ENCODE peak calls at places on chromosomes 7 and 10, in five cellular contexts. One of them, this sample, is unnamed.

GRCh38 chr7:5702876-5703571 is 78.4 kb downstream of the RNF216 start:
- DNase-seq in MM.1S: no peak
- DNase-seq in mesenchymal stem cell: peak; percentile 11
- DNase-seq in DND-41: no peak
- DNase-seq in Karpas-422: peak; percentile 82
- DNase-seq in this sample: peak; percentile 60

GRCh38 chr7:37027557-37028341 is 303.5 kb upstream of the AOAH start:
- DNase-seq in MM.1S: no peak
- DNase-seq in mesenchymal stem cell: no peak
- DNase-seq in DND-41: no peak
- DNase-seq in Karpas-422: no peak
- DNase-seq in this sample: no peak

GRCh38 chr10:76106611-76107010 is 675.2 kb downstream of the LRMDA start:
- DNase-seq in MM.1S: no peak
- DNase-seq in mesenchymal stem cell: no peak
- DNase-seq in DND-41: no peak
- DNase-seq in Karpas-422: no peak
- DNase-seq in this sample: no peak

GRCh38 chr7:148650232-148650858 is 48.4 kb upstream of the CUL1 start:
- DNase-seq in MM.1S: no peak
- DNase-seq in mesenchymal stem cell: peak; percentile 23
- DNase-seq in DND-41: no peak
- DNase-seq in Karpas-422: no peak
- DNase-seq in this sample: peak; percentile 49

GRCh38 chr7:67371429-67372305 is 375.0 kb downstream of the TYW1 start:
- DNase-seq in MM.1S: peak; percentile 71
- DNase-seq in mesenchymal stem cell: peak; percentile 68
- DNase-seq in DND-41: peak; percentile 70
- DNase-seq in Karpas-422: peak; percentile 91
- DNase-seq in this sample: peak; percentile 54

GRCh38 chr7:31002256-31002655 is 38.5 kb downstream of the GHRHR start:
- DNase-seq in MM.1S: no peak
- DNase-seq in mesenchymal stem cell: no peak
- DNase-seq in DND-41: no peak
- DNase-seq in Karpas-422: no peak
- DNase-seq in this sample: no peak

GRCh38 chr10:43049081-43049551 is 27.8 kb upstream of the RET start:
- DNase-seq in MM.1S: no peak
- DNase-seq in mesenchymal stem cell: no peak
- DNase-seq in DND-41: no peak
- DNase-seq in Karpas-422: no peak
- DNase-seq in this sample: no peak

GRCh38 chr10:71548494-71548846 is 151.8 kb downstream of the CDH23 start:
- DNase-seq in MM.1S: peak; percentile 24
- DNase-seq in mesenchymal stem cell: peak; percentile 20
- DNase-seq in DND-41: peak; percentile 44
- DNase-seq in Karpas-422: peak; percentile 56
- DNase-seq in this sample: no peak

GRCh38 chr10:111078505-111079185 is 1.8 kb downstream of the ADRA2A start:
- DNase-seq in MM.1S: no peak
- DNase-seq in mesenchymal stem cell: no peak
- DNase-seq in DND-41: no peak
- DNase-seq in Karpas-422: no peak
- DNase-seq in this sample: no peak

GRCh38 chr7:63925626-63926460 is 72.8 kb upstream of the ZNF722 start:
- DNase-seq in MM.1S: peak; percentile 45
- DNase-seq in mesenchymal stem cell: no peak
- DNase-seq in DND-41: peak; percentile 97
- DNase-seq in Karpas-422: no peak
- DNase-seq in this sample: peak; percentile 6

GRCh38 chr7:92835140-92835850 is 1.1 kb downstream of the CDK6 start:
- DNase-seq in MM.1S: peak; percentile 55
- DNase-seq in mesenchymal stem cell: peak; percentile 87
- DNase-seq in DND-41: peak; percentile 77
- DNase-seq in Karpas-422: peak; percentile 81
- DNase-seq in this sample: peak; percentile 71

GRCh38 chr10:70682920-70683600 is 10.8 kb downstream of the ADAMTS14 start:
- DNase-seq in MM.1S: no peak
- DNase-seq in mesenchymal stem cell: no peak
- DNase-seq in DND-41: no peak
- DNase-seq in Karpas-422: no peak
- DNase-seq in this sample: peak; percentile 14

GRCh38 chr7:16914771-16915170 is 33.0 kb upstream of the AGR3 start:
- DNase-seq in MM.1S: no peak
- DNase-seq in mesenchymal stem cell: no peak
- DNase-seq in DND-41: no peak
- DNase-seq in Karpas-422: no peak
- DNase-seq in this sample: peak; percentile 38

GRCh38 chr10:109883859-109884771 is 39.2 kb downstream of the XPNPEP1 start:
- DNase-seq in MM.1S: peak; percentile 72
- DNase-seq in mesenchymal stem cell: peak; percentile 93
- DNase-seq in DND-41: peak; percentile 57
- DNase-seq in Karpas-422: peak; percentile 90
- DNase-seq in this sample: peak; percentile 72
- H3K27ac ChIP-seq in MM.1S: no peak overlapping the region
- H3K27ac ChIP-seq in mesenchymal stem cell: peak overlapping the region; percentile 78
- H3K27ac ChIP-seq in DND-41: no peak overlapping the region
- H3K27ac ChIP-seq in Karpas-422: peak overlapping the region; percentile 20
- H3K27ac ChIP-seq in this sample: no peak overlapping the region

DNA sequence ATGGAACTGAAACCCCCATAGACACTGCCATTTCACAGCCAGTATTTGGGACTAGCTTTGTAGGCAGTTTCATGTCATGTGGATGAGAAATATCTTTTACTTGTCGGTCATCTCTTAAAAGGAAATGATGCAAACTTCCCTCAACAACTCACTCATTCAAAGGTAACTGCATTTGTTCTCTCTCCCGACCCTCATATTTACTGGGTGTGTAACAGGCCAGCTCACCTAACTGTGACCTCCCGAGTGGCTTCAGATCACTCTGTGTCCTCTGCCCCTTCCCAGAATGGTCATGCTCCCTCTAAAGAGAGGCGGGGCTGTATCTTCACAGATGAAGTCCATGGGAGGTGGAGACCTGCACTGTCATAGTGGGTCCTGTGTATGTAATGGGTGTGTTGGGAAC is 14.7 kb downstream of the LRRC18 start:
- DNase-seq in MM.1S: no peak
- DNase-seq in mesenchymal stem cell: no peak
- DNase-seq in DND-41: no peak
- DNase-seq in Karpas-422: no peak
- DNase-seq in this sample: no peak
- H3K4me2 ChIP-seq in MM.1S: no peak overlapping the region
- H3K4me2 ChIP-seq in mesenchymal stem cell: no peak overlapping the region
- H3K4me2 ChIP-seq in DND-41: no peak overlapping the region
- H3K4me2 ChIP-seq in Karpas-422: no peak overlapping the region
- H3K4me2 ChIP-seq in this sample: no peak overlapping the region

GRCh38 chr10:11230706-11231105 is 213.0 kb downstream of the CELF2 start:
- DNase-seq in MM.1S: no peak
- DNase-seq in mesenchymal stem cell: no peak
- DNase-seq in DND-41: no peak
- DNase-seq in Karpas-422: no peak
- DNase-seq in this sample: no peak
- H3K27ac ChIP-seq in MM.1S: no peak overlapping the region
- H3K27ac ChIP-seq in mesenchymal stem cell: no peak overlapping the region
- H3K27ac ChIP-seq in DND-41: no peak overlapping the region
- H3K27ac ChIP-seq in Karpas-422: no peak overlapping the region
- H3K27ac ChIP-seq in this sample: no peak overlapping the region

DNA sequence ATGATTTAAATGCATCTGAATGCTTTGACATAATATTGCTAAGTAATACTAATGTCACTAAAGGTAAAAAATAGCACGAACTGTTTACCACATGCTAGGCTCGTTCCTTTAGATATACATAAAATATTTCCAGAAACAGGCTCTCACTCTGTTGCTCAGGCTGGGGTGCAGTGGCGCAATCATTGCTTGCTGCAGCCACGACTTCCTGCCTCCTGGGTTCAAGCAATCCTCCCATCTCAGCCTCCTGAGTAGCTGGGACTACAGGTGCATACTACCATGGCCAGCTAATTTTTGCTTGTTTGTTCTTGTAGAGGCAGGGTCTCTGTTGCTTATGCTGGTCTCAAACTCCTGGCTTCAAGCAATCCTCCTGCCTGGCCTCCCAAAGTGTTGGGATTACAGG is 183.3 kb downstream of the SGMS1 start:
- DNase-seq in MM.1S: no peak
- DNase-seq in mesenchymal stem cell: no peak
- DNase-seq in DND-41: no peak
- DNase-seq in Karpas-422: no peak
- DNase-seq in this sample: no peak
- H3K4me2 ChIP-seq in MM.1S: no peak overlapping the region
- H3K4me2 ChIP-seq in mesenchymal stem cell: no peak overlapping the region
- H3K4me2 ChIP-seq in DND-41: no peak overlapping the region
- H3K4me2 ChIP-seq in Karpas-422: no peak overlapping the region
- H3K4me2 ChIP-seq in this sample: no peak overlapping the region

DNA sequence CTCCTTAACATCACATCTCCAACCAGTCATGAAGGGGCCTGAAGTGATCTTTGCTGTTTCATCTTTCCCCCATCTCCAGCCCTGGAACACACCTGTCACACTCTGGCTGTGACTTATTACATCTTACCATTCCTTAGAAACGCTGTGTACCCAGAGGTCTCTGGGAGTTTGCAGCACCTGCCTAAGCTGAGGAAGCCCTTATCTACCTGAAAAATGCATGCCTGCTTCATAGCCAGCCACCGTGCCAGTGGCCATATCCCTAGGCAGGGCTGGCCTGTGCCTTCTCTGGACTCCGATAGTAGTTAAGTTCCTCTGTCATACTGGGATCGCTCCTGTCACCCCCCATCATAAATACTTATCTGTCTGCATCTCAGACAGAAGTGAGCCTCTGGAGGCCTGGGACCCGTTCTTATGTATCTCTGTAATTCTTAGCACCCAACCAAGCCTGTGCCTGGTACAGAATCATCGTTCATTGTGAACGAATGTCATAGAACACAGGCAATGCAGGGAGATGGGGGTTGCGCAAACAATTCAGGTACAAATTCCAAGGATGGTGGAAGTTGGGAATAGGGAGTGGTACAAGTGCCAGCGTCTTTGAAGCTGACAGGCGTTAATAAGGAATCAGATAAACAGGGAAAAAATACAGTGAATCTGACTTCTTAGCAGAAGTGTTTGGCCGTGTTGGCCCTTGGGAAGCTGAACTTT is 254.6 kb downstream of the CAMK1D start:
- DNase-seq in MM.1S: no peak
- DNase-seq in mesenchymal stem cell: no peak
- DNase-seq in DND-41: no peak
- DNase-seq in Karpas-422: no peak
- DNase-seq in this sample: no peak
- H3K27ac ChIP-seq in MM.1S: no peak overlapping the region
- H3K27ac ChIP-seq in mesenchymal stem cell: no peak overlapping the region
- H3K27ac ChIP-seq in DND-41: peak overlapping the region; percentile 96
- H3K27ac ChIP-seq in Karpas-422: no peak overlapping the region
- H3K27ac ChIP-seq in this sample: no peak overlapping the region

DNA sequence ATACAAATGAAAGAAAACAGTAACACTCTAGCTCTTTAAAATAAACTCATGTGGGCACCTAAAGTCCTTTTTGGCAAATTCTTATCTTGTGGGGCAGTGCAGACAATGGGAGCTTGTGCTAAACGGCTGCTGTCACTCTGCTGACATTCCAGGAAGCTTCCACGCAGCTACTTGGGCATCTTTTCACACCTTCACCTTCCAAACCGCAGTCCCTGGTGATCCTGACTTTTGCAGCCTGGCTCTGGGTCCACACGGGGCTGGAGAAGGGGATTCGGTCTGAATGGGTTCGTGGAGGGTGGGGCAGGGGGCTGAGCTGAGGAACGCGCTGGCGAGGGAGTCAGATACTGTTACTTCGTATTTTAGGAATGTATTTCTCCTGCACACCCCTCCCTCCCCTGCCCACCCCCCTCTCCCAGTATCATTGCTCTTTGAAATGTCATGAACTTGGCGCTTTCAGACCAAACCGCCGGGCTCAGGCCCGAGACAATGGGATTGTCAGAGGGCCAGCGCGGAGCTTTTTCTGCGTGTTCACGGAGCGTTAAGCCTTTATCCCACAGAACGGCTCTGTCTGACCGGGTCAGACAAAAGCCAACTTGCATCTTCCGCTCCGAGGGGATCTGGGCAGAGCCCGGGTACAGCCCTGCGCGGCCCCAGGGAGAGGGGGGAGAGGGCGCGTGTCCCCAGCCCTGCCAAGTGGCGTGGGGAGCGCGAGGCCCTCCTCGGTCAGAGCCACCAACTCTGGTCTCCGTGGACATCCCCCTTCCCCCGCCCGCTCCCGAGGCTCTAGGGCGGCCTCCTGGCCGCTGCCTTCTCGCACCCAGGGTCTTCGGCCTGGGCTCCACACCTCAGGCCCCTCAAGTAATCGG is 76.7 kb upstream of the EN2 start:
- DNase-seq in MM.1S: no peak
- DNase-seq in mesenchymal stem cell: no peak
- DNase-seq in DND-41: no peak
- DNase-seq in Karpas-422: no peak
- DNase-seq in this sample: no peak
- H3K4me2 ChIP-seq in MM.1S: peak overlapping the region; percentile 12
- H3K4me2 ChIP-seq in mesenchymal stem cell: peak overlapping the region; percentile 55
- H3K4me2 ChIP-seq in DND-41: no peak overlapping the region
- H3K4me2 ChIP-seq in Karpas-422: no peak overlapping the region
- H3K4me2 ChIP-seq in this sample: peak overlapping the region; percentile 62

GRCh38 chr10:67665491-67665890 is 30.5 kb downstream of the CTNNA3 start:
- DNase-seq in MM.1S: peak; percentile 79
- DNase-seq in mesenchymal stem cell: no peak
- DNase-seq in DND-41: no peak
- DNase-seq in Karpas-422: no peak
- DNase-seq in this sample: no peak

GRCh38 chr10:67659497-67659896 is 36.5 kb downstream of the CTNNA3 start:
- DNase-seq in MM.1S: no peak
- DNase-seq in mesenchymal stem cell: no peak
- DNase-seq in DND-41: no peak
- DNase-seq in Karpas-422: no peak
- DNase-seq in this sample: no peak

GRCh38 chr10:67663449-67664087 is 32.4 kb downstream of the CTNNA3 start:
- DNase-seq in MM.1S: no peak
- DNase-seq in mesenchymal stem cell: no peak
- DNase-seq in DND-41: no peak
- DNase-seq in Karpas-422: no peak
- DNase-seq in this sample: no peak

GRCh38 chr10:67664936-67665335 is 31.1 kb downstream of the CTNNA3 start:
- DNase-seq in MM.1S: peak; percentile 10
- DNase-seq in mesenchymal stem cell: peak; percentile 1
- DNase-seq in DND-41: no peak
- DNase-seq in Karpas-422: no peak
- DNase-seq in this sample: no peak

DNA sequence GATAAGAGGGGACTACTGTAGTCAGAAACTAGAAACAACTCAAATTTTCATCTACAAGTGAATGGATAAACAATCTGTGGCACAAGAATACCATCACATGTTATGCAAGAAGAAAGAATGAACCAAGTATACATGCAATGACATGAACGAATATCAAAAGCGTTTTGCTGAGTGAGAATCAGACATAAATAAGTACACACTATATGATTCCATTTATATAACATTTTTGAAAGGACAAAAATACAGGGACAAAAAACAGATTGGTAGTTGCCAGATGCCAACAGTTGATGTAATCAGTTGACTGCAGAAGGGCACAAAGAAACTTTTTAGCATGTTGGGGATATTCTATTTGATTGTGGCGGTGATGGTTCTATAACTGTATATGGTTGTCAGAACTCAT is 33.6 kb downstream of the CTNNA3 start:
- DNase-seq in MM.1S: no peak
- DNase-seq in mesenchymal stem cell: no peak
- DNase-seq in DND-41: no peak
- DNase-seq in Karpas-422: no peak
- DNase-seq in this sample: no peak
- H3K27ac ChIP-seq in MM.1S: no peak overlapping the region
- H3K27ac ChIP-seq in mesenchymal stem cell: no peak overlapping the region
- H3K27ac ChIP-seq in DND-41: no peak overlapping the region
- H3K27ac ChIP-seq in Karpas-422: no peak overlapping the region
- H3K27ac ChIP-seq in this sample: no peak overlapping the region

This sample was measured in mammary epithelial cell.